ENCODE peak calls at places on chromosomes 5 and 9, in five cellular contexts. A, G, X, K and W are unnamed samples.
A peak's percentile ranks its signal among the peaks of the same experiment; 100 is the strongest.

GRCh38 chr9:5899292-5899691 is 8.6 kb downstream of the MLANA start:
- DNase-seq in X (no peak), G (no peak), K (no peak), A (no peak), W (peak; percentile 44)

GRCh38 chr9:137150485-137151060 is 11.6 kb downstream of the GRIN1 start:
- DNase-seq in K (no peak), A (no peak), G (no peak), X (no peak), W (no peak)

GRCh38 chr5:115349001-115349817 is 52.8 kb upstream of the CCDC112 start:
- DNase-seq in X (peak; percentile 9), K (peak; percentile 21), G (no peak), A (no peak), W (peak; percentile 92)

GRCh38 chr9:136557036-136557435 is 11.2 kb upstream of the NOTCH1 start:
- DNase-seq in G (no peak), K (no peak), X (no peak), A (no peak), W (no peak)

GRCh38 chr9:32431940-32432555 is 47.6 kb downstream of the ACO1 start:
- DNase-seq in K (peak; percentile 53), G (peak; percentile 20), X (no peak), A (peak; percentile 12), W (peak; percentile 69)

GRCh38 chr9:34611251-34611810 is 566 bp downstream of the RPP25L start:
- DNase-seq in K (peak; percentile 61), A (no peak), G (no peak), X (no peak), W (no peak)

GRCh38 chr5:102623295-102623694 is 124.5 kb upstream of the SLCO6A1 start:
- DNase-seq in X (no peak), K (no peak), G (no peak), A (no peak), W (no peak)

GRCh38 chr9:91275641-91276040 is 86.1 kb downstream of the AUH start:
- DNase-seq in A (no peak), G (no peak), K (no peak), X (no peak), W (no peak)

GRCh38 chr9:38443181-38443580 is 18.9 kb upstream of the IGFBPL1 start:
- DNase-seq in X (no peak), G (no peak), A (no peak), K (no peak), W (peak; percentile 76)

GRCh38 chr9:133773889-133774655 is 35.9 kb upstream of the SARDH start:
- DNase-seq in K (no peak), G (no peak), A (no peak), X (no peak), W (no peak)

GRCh38 chr9:90815944-90816357 is 14.3 kb downstream of the SYK start:
- DNase-seq in K (no peak), A (no peak), G (no peak), X (no peak), W (no peak)

GRCh38 chr9:88741335-88741734 is 206.4 kb downstream of the NXNL2 start:
- DNase-seq in G (peak; percentile 5), X (no peak), A (no peak), K (no peak), W (peak; percentile 47)

GRCh38 chr5:149210229-149210628 is 61.4 kb upstream of the AFAP1L1 start:
- DNase-seq in K (no peak), X (no peak), A (no peak), G (no peak), W (peak; percentile 68)

GRCh38 chr5:116815081-116815480 is 240.5 kb upstream of the SEMA6A start:
- DNase-seq in X (no peak), K (no peak), G (no peak), A (no peak), W (no peak)